ENCODE peak calls at places on chromosomes 4 and X, in four cellular contexts. W is H9, Y is adrenal gland, Q is T47D. B is an unnamed sample.

GRCh38 chrX:72081605-72082320 is 50.0 kb downstream of the RTL5 start:
- DNase-seq in W (no peak), Y (no peak), Q (no peak), B (no peak)

GRCh38 chrX:133185938-133186337 is 32.2 kb downstream of the TFDP3 start:
- DNase-seq in W (no peak), Y (no peak), Q (no peak), B (no peak)

GRCh38 chr4:184544711-184545409 is 70.5 kb upstream of the IRF2 start:
- DNase-seq in W (no peak), Y (no peak), Q (no peak), B (no peak)

GRCh38 chrX:154051210-154051810 is 31.6 kb upstream of the IRAK1 start:
- DNase-seq in W (peak), Y (peak), Q (peak), B (peak)

GRCh38 chrX:121011254-121011653 is 25.7 kb upstream of the CT47A1 start:
- DNase-seq in W (no peak), Y (no peak), Q (no peak), B (no peak)

GRCh38 chrX:121014826-121015225 is 29.3 kb upstream of the CT47A1 start:
- DNase-seq in W (no peak), Y (no peak), Q (no peak), B (no peak)

GRCh38 chr4:84582988-84583870 is at the start of gene CDS1:
- DNase-seq in W (peak), Y (peak), Q (peak), B (peak)

GRCh38 chr4:39689970-39690369 is 8.0 kb upstream of the UBE2K start:
- DNase-seq in W (no peak), Y (no peak), Q (no peak), B (no peak)

GRCh38 chrX:44462851-44463250 is 79.8 kb downstream of the FUNDC1 start:
- DNase-seq in W (no peak), Y (peak), Q (no peak), B (no peak)

GRCh38 chr4:140833280-140833679 is 77.1 kb upstream of the TBC1D9 start:
- DNase-seq in W (no peak), Y (no peak), Q (no peak), B (no peak)

GRCh38 chr4:113384600-113384999 is 335.1 kb downstream of the ANK2 start:
- DNase-seq in W (no peak), Y (no peak), Q (no peak), B (no peak)

GRCh38 chr4:109044446-109044845 is 258.0 kb downstream of the COL25A1 start:
- DNase-seq in W (no peak), Y (no peak), Q (peak), B (no peak)

GRCh38 chrX:73977542-73978169 is 326.3 kb upstream of the ZCCHC13 start:
- DNase-seq in W (peak), Y (no peak), Q (no peak), B (no peak)

GRCh38 chr4:85774000-85774399 is 299.1 kb downstream of the ARHGAP24 start:
- DNase-seq in W (no peak), Y (no peak), Q (no peak), B (no peak)

GRCh38 chr4:64250488-64250887 is 158.8 kb downstream of the TECRL start:
- DNase-seq in W (no peak), Y (no peak), Q (no peak), B (no peak)

GRCh38 chr4:94274912-94275311 is 67.2 kb downstream of the SMARCAD1 start:
- DNase-seq in W (no peak), Y (no peak), Q (no peak), B (no peak)

B was measured in WTC11.